ENCODE peak calls at places on chromosomes 13 and 19, in five cellular contexts. S is HepG2, X is SK-N-SH, W is A549, A is GM23338. K is an unnamed sample.

GRCh38 chr13:39501711-39502324 is 101.2 kb downstream of the LHFPL6 start:
- DNase-seq in X (no peak), A (no peak), S (no peak), W (no peak), K (no peak)

GRCh38 chr19:18160792-18161690 is 8.1 kb downstream of the PIK3R2 start:
- DNase-seq in W (peak; percentile 57), X (peak; percentile 97), S (peak; percentile 43), A (peak; percentile 82), K (no peak)

GRCh38 chr13:46085737-46086136 is 19.1 kb downstream of the CPB2 start:
- DNase-seq in X (no peak), W (no peak), S (no peak), A (no peak), K (no peak)

GRCh38 chr13:77274126-77274525 is 52.8 kb downstream of the MYCBP2 start:
- DNase-seq in A (no peak), W (no peak), S (no peak), X (no peak), K (no peak)

GRCh38 chr13:22040810-22041364 is 370.0 kb downstream of the FGF9 start:
- DNase-seq in A (peak; percentile 94), X (no peak), S (no peak), W (peak; percentile 78), K (no peak)

GRCh38 chr19:6533000-6533328 is 2.1 kb downstream of the TNFSF9 start:
- DNase-seq in S (no peak), A (no peak), W (no peak), X (no peak), K (no peak)

GRCh38 chr13:77986699-77987098 is 68.1 kb upstream of the EDNRB start:
- DNase-seq in W (no peak), X (no peak), S (no peak), A (peak; percentile 8), K (no peak)

GRCh38 chr13:52414051-52414450 is 8.1 kb upstream of the THSD1 start:
- DNase-seq in W (no peak), S (no peak), X (no peak), A (no peak), K (no peak)

GRCh38 chr13:33633701-33634525 is 184.0 kb upstream of the RFC3 start:
- DNase-seq in X (no peak), A (no peak), S (peak; percentile 39), W (peak; percentile 30), K (no peak)

GRCh38 chr19:39558623-39559117 is 18.7 kb upstream of the EID2 start:
- DNase-seq in W (no peak), A (no peak), S (no peak), X (no peak), K (no peak)

GRCh38 chr19:40716031-40716654 is 543 bp downstream of the COQ8B start:
- DNase-seq in A (no peak), X (no peak), W (peak; percentile 93), S (no peak), K (no peak)

GRCh38 chr19:48461982-48462655 is 6.7 kb downstream of the KCNJ14 start:
- DNase-seq in W (peak; percentile 72), X (peak; percentile 74), A (peak; percentile 94), S (no peak), K (no peak)

GRCh38 chr19:46221981-46222610 is 7.4 kb upstream of the IGFL1 start:
- DNase-seq in X (no peak), W (peak; percentile 88), A (peak; percentile 78), S (no peak), K (no peak)

GRCh38 chr13:44158741-44159632 is 214.6 kb upstream of the SERP2 start:
- DNase-seq in X (no peak), W (no peak), A (no peak), S (no peak), K (no peak)

GRCh38 chr19:49780861-49781260 is 14.1 kb downstream of the AP2A1 start:
- DNase-seq in W (no peak), X (no peak), S (no peak), A (no peak), K (no peak)

GRCh38 chr13:23671902-23672301 is 101.7 kb downstream of the TNFRSF19 start:
- DNase-seq in X (no peak), A (no peak), S (no peak), W (no peak), K (no peak)

GRCh38 chr13:30319130-30319529 is 11.8 kb upstream of the KATNAL1 start:
- DNase-seq in S (no peak), W (no peak), A (no peak), X (no peak), K (no peak)

GRCh38 chr19:29217591-29217990 is 4.6 kb upstream of the UQCRFS1 start:
- DNase-seq in A (no peak), W (no peak), X (no peak), S (no peak), K (no peak)
- TF ChIP-seq REST in A (no peak), W (no peak), X (no peak), S (no peak), K (no peak)

GRCh38 chr13:41136396-41137031 is 3.9 kb upstream of the KBTBD6 start:
- DNase-seq in A (no peak), W (no peak), S (no peak), X (no peak), K (no peak)

GRCh38 chr13:41133951-41134350 is 1.3 kb upstream of the KBTBD6 start:
- DNase-seq in W (no peak), X (no peak), A (no peak), S (no peak), K (no peak)

GRCh38 chr13:41137241-41137640 is 4.6 kb upstream of the KBTBD6 start:
- DNase-seq in S (no peak), W (no peak), X (no peak), A (no peak), K (no peak)

GRCh38 chr13:41139296-41139966 is 6.8 kb upstream of the KBTBD6 start:
- DNase-seq in A (no peak), X (no peak), S (no peak), W (no peak), K (no peak)

GRCh38 chr13:41137951-41138350 is 5.3 kb upstream of the KBTBD6 start:
- DNase-seq in A (no peak), X (no peak), S (no peak), W (peak; percentile 7), K (no peak)
- TF ChIP-seq REST in A (no peak), X (no peak), S (no peak), W (no peak), K (no peak)

GRCh38 chr19:2219726-2220125 is 16.4 kb downstream of the PLEKHJ1 start:
- DNase-seq in A (no peak), W (no peak), X (no peak), S (no peak), K (no peak)
- TF ChIP-seq REST in A (no peak), W (no peak), X (no peak), S (no peak), K (no peak)

DNA sequence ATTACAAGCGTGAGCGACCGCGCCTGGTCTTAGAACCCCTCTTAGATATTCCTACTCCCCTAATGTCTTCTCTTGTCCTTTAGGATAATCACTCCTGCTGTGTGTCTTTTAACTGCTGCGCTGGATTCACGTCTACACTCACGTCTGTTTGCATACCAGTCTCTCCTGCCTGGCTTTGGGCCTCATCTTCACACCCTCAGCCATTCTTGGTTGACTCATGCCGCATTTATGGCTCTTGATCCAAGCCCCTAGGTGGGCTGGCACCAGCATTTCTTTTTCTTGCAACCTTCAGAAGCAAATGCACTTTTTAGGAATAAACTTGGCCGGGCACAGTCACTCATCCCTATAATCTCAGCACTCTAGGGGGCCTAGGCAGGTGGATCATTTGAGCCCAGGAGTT is 22.7 kb downstream of the MYO9B start:
- DNase-seq in W (no peak), S (no peak), X (no peak), A (no peak), K (no peak)
- TF ChIP-seq REST in W (no peak), S (no peak), X (no peak), A (no peak), K (no peak)

GRCh38 chr13:35787937-35788336 is 311.4 kb upstream of the MAB21L1 start:
- DNase-seq in S (no peak), X (peak; percentile 36), A (peak; percentile 29), W (no peak), K (no peak)

GRCh38 chr13:35784286-35784951 is 307.9 kb upstream of the MAB21L1 start:
- DNase-seq in W (no peak), A (no peak), S (peak; percentile 12), X (no peak), K (no peak)

GRCh38 chr13:35789335-35790166 is 313.1 kb upstream of the MAB21L1 start:
- DNase-seq in W (peak; percentile 34), S (peak; percentile 16), X (no peak), A (peak; percentile 53), K (no peak)

GRCh38 chr13:35782793-35783192 is 306.3 kb upstream of the MAB21L1 start:
- DNase-seq in A (no peak), S (no peak), X (no peak), W (no peak), K (no peak)

GRCh38 chr13:35785563-35786327 is 309.3 kb upstream of the MAB21L1 start:
- DNase-seq in W (no peak), S (no peak), A (no peak), X (peak; percentile 46), K (no peak)
- TF ChIP-seq REST in W (no peak), S (no peak), A (no peak), X (no peak), K (no peak)

GRCh38 chr19:14835011-14835410 is at the start of the genes OR7A5 and OR7C1:
- DNase-seq in X (no peak), A (peak; percentile 33), S (no peak), W (no peak), K (no peak)
- TF ChIP-seq REST in X (no peak), A (no peak), S (no peak), W (no peak), K (no peak)